ENCODE peak calls at places on chromosomes 12 and 14, in four cellular contexts. One of them, this sample, is unnamed.

GRCh38 chr14:39265741-39266588 is 32.2 kb downstream of the MIA2 start:
- DNase-seq in HuH-7.5: no peak
- DNase-seq in neural crest cell: no peak
- DNase-seq in PC-3: peak
- DNase-seq in this sample: no peak

GRCh38 chr12:5168148-5168547 is 124.5 kb downstream of the KCNA5 start:
- DNase-seq in PC-3: no peak
- DNase-seq in HuH-7.5: no peak
- DNase-seq in neural crest cell: no peak
- DNase-seq in this sample: no peak

GRCh38 chr14:96039633-96040311 is 610 bp downstream of the C14orf132 start:
- DNase-seq in HuH-7.5: peak
- DNase-seq in neural crest cell: peak
- DNase-seq in PC-3: no peak
- DNase-seq in this sample: no peak

GRCh38 chr14:35390577-35391387 is 13.8 kb downstream of the NFKBIA start:
- DNase-seq in HuH-7.5: no peak
- DNase-seq in neural crest cell: no peak
- DNase-seq in PC-3: peak
- DNase-seq in this sample: no peak

GRCh38 chr14:64680013-64680674 is 24.1 kb upstream of the PLEKHG3 start:
- DNase-seq in PC-3: peak
- DNase-seq in HuH-7.5: no peak
- DNase-seq in neural crest cell: no peak
- DNase-seq in this sample: no peak

GRCh38 chr12:57813111-57813970 is 5.2 kb downstream of the AVIL start:
- DNase-seq in HuH-7.5: no peak
- DNase-seq in PC-3: no peak
- DNase-seq in neural crest cell: no peak
- DNase-seq in this sample: no peak

GRCh38 chr14:91947196-91948184 is at the start of gene FBLN5:
- DNase-seq in HuH-7.5: no peak
- DNase-seq in PC-3: no peak
- DNase-seq in neural crest cell: no peak
- DNase-seq in this sample: no peak

GRCh38 chr12:17571047-17571446 is 518.9 kb downstream of the RERGL start:
- DNase-seq in PC-3: no peak
- DNase-seq in neural crest cell: no peak
- DNase-seq in HuH-7.5: no peak
- DNase-seq in this sample: no peak

This sample was measured in GM10248.